ENCODE peak calls at places on chromosomes 3 and 15, in four cellular contexts. A, R, P and M are unnamed samples.

GRCh38 chr3:73503781-73504180 is 121.0 kb downstream of the PDZRN3 start:
- DNase-seq in P (no peak), R (no peak), A (no peak), M (no peak)

GRCh38 chr3:157595259-157595658 is 92.0 kb upstream of the VEPH1 start:
- DNase-seq in R (no peak), P (no peak), A (no peak), M (no peak)

GRCh38 chr15:79004336-79004735 is 59.5 kb upstream of the CTSH start:
- DNase-seq in A (no peak), P (no peak), R (no peak), M (peak; percentile 27)

GRCh38 chr3:141380987-141381386 is 12.7 kb downstream of the ZBTB38 start:
- DNase-seq in P (no peak), A (no peak), R (no peak), M (no peak)

GRCh38 chr15:64749999-64750657 is 25.3 kb downstream of the RBPMS2 start:
- DNase-seq in R (no peak), P (peak; percentile 66), A (peak; percentile 70), M (peak; percentile 52)

GRCh38 chr3:141407043-141407442 is 38.7 kb downstream of the ZBTB38 start:
- DNase-seq in R (no peak), P (no peak), A (no peak), M (no peak)

GRCh38 chr3:70225146-70225545 is 87.3 kb downstream of the MDFIC2 start:
- DNase-seq in R (no peak), A (no peak), P (no peak), M (no peak)

GRCh38 chr3:127589600-127590281 is 792 bp downstream of the TPRA1 start:
- DNase-seq in R (peak; percentile 61), A (no peak), P (peak; percentile 33), M (peak; percentile 20)

GRCh38 chr15:69801132-69801531 is 296.6 kb downstream of the TLE3 start:
- DNase-seq in P (no peak), A (no peak), R (no peak), M (no peak)

GRCh38 chr15:39670687-39671086 is 89.8 kb downstream of the THBS1 start:
- DNase-seq in P (no peak), R (no peak), A (no peak), M (no peak)

GRCh38 chr3:196502775-196503181 is 790 bp downstream of the RNF168 start:
- DNase-seq in R (no peak), A (peak; percentile 62), P (no peak), M (peak; percentile 24)

GRCh38 chr3:126750760-126751129 is 46.7 kb downstream of the CHCHD6 start:
- DNase-seq in R (peak; percentile 41), P (peak; percentile 39), A (no peak), M (no peak)

GRCh38 chr3:184771748-184772147 is 40.2 kb upstream of the VPS8 start:
- DNase-seq in P (no peak), R (no peak), A (peak; percentile 56), M (no peak)

GRCh38 chr15:90887037-90887481 is 2.8 kb downstream of the FES start:
- DNase-seq in A (no peak), P (no peak), R (no peak), M (no peak)

GRCh38 chr3:140655678-140656077 is 22.2 kb upstream of the TRIM42 start:
- DNase-seq in P (no peak), A (no peak), R (no peak), M (no peak)

GRCh38 chr3:84904819-84905555 is 53.8 kb upstream of the CADM2 start:
- DNase-seq in A (peak; percentile 31), R (peak; percentile 46), P (peak; percentile 56), M (no peak)

GRCh38 chr3:180538493-180538892 is 63.5 kb upstream of the TTC14 start:
- DNase-seq in P (no peak), A (no peak), R (no peak), M (no peak)

GRCh38 chr3:195616681-195617080 is 32.9 kb upstream of the APOD start:
- DNase-seq in R (no peak), P (no peak), A (no peak), M (no peak)

GRCh38 chr15:100899601-100900000 is 19.6 kb upstream of the LRRK1 start:
- DNase-seq in R (no peak), A (no peak), P (no peak), M (no peak)

GRCh38 chr3:27666708-27667107 is 55.4 kb downstream of the EOMES start:
- DNase-seq in R (peak; percentile 79), A (peak; percentile 72), P (peak; percentile 81), M (no peak)

GRCh38 chr3:187966636-187967035 is 187.3 kb upstream of the LPP start:
- DNase-seq in P (no peak), R (no peak), A (no peak), M (no peak)

GRCh38 chr3:113531826-113532697 is at the start of gene SIDT1:
- DNase-seq in A (peak; percentile 39), P (peak; percentile 26), R (no peak), M (peak; percentile 5)

GRCh38 chr3:143442761-143443477 is 323.3 kb downstream of the CHST2 start:
- DNase-seq in R (no peak), A (no peak), P (no peak), M (no peak)

GRCh38 chr3:27467545-27467944 is 16.6 kb downstream of the SLC4A7 start:
- DNase-seq in R (no peak), A (peak; percentile 39), P (no peak), M (no peak)

GRCh38 chr15:56168394-56168793 is 75.3 kb downstream of the RFX7 start:
- DNase-seq in P (no peak), A (no peak), R (no peak), M (no peak)

GRCh38 chr15:83205725-83206324 is 1.8 kb downstream of the HDGFL3 start:
- DNase-seq in P (no peak), A (peak; percentile 26), R (no peak), M (no peak)

GRCh38 chr15:63084806-63085205 is 36.9 kb upstream of the LACTB start:
- DNase-seq in P (no peak), A (no peak), R (no peak), M (no peak)

GRCh38 chr15:80679167-80679804 is 15.8 kb upstream of the ABHD17C start:
- DNase-seq in A (no peak), R (no peak), P (no peak), M (no peak)

GRCh38 chr3:110685630-110686029 is 386.0 kb upstream of the NECTIN3 start:
- DNase-seq in P (no peak), R (no peak), A (no peak), M (no peak)

GRCh38 chr3:72177075-72178050 is 392.4 kb upstream of the PROK2 start:
- DNase-seq in A (no peak), R (no peak), P (no peak), M (peak; percentile 58)

GRCh38 chr3:157445897-157446296 is 9.2 kb downstream of the PTX3 start:
- DNase-seq in P (no peak), A (no peak), R (no peak), M (no peak)

GRCh38 chr3:183487896-183488295 is 59.5 kb upstream of the MCF2L2 start:
- DNase-seq in R (no peak), P (no peak), A (no peak), M (no peak)

GRCh38 chr3:160665784-160666526 is 11.0 kb upstream of the ARL14 start:
- DNase-seq in R (no peak), A (peak; percentile 45), P (no peak), M (no peak)

GRCh38 chr3:152281032-152281713 is 12.4 kb downstream of the MBNL1 start:
- DNase-seq in R (no peak), A (no peak), P (no peak), M (no peak)

GRCh38 chr15:76501726-76502125 is 165.2 kb downstream of the ISL2 start:
- DNase-seq in A (no peak), P (no peak), R (no peak), M (no peak)

GRCh38 chr15:56468271-56468912 is 3.5 kb upstream of the MNS1 start:
- DNase-seq in R (no peak), P (no peak), A (no peak), M (no peak)

GRCh38 chr3:180855364-180855763 is 57.1 kb upstream of the FXR1 start:
- DNase-seq in A (no peak), R (peak; percentile 67), P (peak; percentile 68), M (no peak)

GRCh38 chr3:62876064-62876463 is 848 bp upstream of the CADPS start:
- DNase-seq in P (peak; percentile 86), R (peak; percentile 87), A (peak; percentile 2), M (peak; percentile 8)

GRCh38 chr3:62874398-62875102 is 666 bp downstream of the CADPS start:
- DNase-seq in P (no peak), R (peak; percentile 56), A (peak; percentile 67), M (no peak)

GRCh38 chr3:62873672-62874397 is 1.4 kb downstream of the CADPS start:
- DNase-seq in A (peak; percentile 81), R (peak; percentile 90), P (peak; percentile 89), M (no peak)

GRCh38 chr3:62872318-62872717 is 2.9 kb downstream of the CADPS start:
- DNase-seq in R (no peak), P (no peak), A (no peak), M (no peak)

GRCh38 chr3:62875103-62876002 is at the start of gene CADPS:
- DNase-seq in R (peak; percentile 71), P (peak; percentile 61), A (peak; percentile 65), M (no peak)
- TF ChIP-seq TEAD4 in R (no peak), P (no peak), A (no peak), M (no peak)

DNA sequence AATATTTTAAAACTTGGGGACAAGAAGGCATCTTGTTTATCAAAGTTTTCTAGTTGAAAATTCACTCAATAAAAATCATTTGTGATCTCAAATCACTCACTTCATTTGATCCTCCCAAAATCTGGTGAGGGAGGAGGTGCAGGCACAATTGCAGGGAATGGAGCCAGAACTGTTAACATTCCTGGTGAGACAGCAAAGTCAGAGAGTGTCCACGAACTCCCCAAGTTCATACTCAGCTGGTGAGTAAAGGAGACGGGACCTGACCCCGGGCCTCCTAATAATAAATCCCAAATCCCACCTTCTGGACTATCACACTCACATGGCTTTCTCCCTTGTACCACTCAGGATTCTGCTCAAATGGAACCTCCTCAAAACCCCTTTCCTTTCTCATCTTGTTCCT is 252.3 kb upstream of the LRTM1 start:
- DNase-seq in A (no peak), R (no peak), P (no peak), M (no peak)
- TF ChIP-seq TEAD4 in A (no peak), R (no peak), P (no peak), M (no peak)

GRCh38 chr3:11291808-11292207 is 19.6 kb downstream of the ATG7 start:
- DNase-seq in P (no peak), R (no peak), A (no peak), M (no peak)
- TF ChIP-seq TEAD4 in P (no peak), R (no peak), A (no peak), M (no peak)

GRCh38 chr3:131370935-131371698 is 10.5 kb upstream of the NUDT16 start:
- DNase-seq in A (no peak), P (no peak), R (no peak), M (no peak)
- TF ChIP-seq TEAD4 in A (no peak), P (no peak), R (no peak), M (no peak)

GRCh38 chr3:1945698-1946097 is 153.0 kb upstream of the CNTN4 start:
- DNase-seq in A (no peak), R (no peak), P (no peak), M (no peak)

GRCh38 chr3:1943395-1944118 is 155.1 kb upstream of the CNTN4 start:
- DNase-seq in A (no peak), P (no peak), R (no peak), M (no peak)

DNA sequence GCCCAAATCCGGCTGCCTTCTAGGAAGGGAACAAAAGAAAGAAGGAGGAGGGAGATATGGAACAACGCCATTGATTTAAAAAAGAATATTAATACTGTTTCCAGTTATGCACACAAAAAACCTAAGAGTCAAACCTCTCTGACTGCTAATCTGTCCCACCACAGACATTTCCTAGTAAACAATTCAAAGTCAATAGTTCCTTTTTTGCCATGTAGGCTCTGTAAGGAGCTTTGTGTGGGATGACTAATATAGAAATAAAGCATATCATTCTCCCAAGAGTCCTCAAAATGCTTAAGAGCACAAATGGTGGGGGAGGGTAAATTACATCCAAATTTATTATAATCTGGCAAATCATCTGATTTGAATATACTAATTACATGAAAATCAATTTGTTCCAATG is 155.9 kb upstream of the CNTN4 start:
- DNase-seq in A (no peak), P (no peak), R (no peak), M (no peak)
- TF ChIP-seq TEAD4 in A (no peak), P (no peak), R (no peak), M (no peak)